ENCODE peak calls at places on chromosomes 4 and X, in nine cellular contexts. R, Q, U, L, B, M, J, Z and K are unnamed samples.
A peak's percentile ranks its signal among the peaks of the same experiment; 100 is the strongest.

GRCh38 chrX:133437356-133437755 is 22.1 kb upstream of the GPC4 start:
- DNase-seq in L (no peak), Q (no peak), Z (no peak), R (no peak), U (no peak), M (no peak), J (no peak), B (no peak), K (no peak)

GRCh38 chr4:152165146-152165545 is 370.7 kb downstream of the FBXW7 start:
- DNase-seq in J (no peak), Q (no peak), Z (no peak), M (no peak), L (peak; percentile 4), U (no peak), R (no peak), B (no peak), K (no peak)

GRCh38 chrX:43676960-43677582 is 21.0 kb downstream of the MAOA start:
- DNase-seq in U (no peak), Q (no peak), Z (no peak), J (no peak), B (no peak), M (no peak), L (peak; percentile 76), R (no peak), K (no peak)

GRCh38 chr4:8235686-8236085 is 33.9 kb upstream of the HTRA3 start:
- DNase-seq in R (no peak), U (no peak), L (no peak), Z (no peak), M (no peak), J (no peak), B (no peak), Q (no peak), K (no peak)

GRCh38 chr4:136643416-136643815 is 888.9 kb downstream of the PCDH18 start:
- DNase-seq in B (no peak), L (no peak), Z (no peak), R (no peak), U (no peak), J (no peak), M (no peak), Q (peak; percentile 1), K (no peak)

GRCh38 chrX:1336331-1337143 is at the start of gene IL3RA:
- DNase-seq in B (no peak), U (no peak), R (no peak), M (no peak), Z (no peak), L (peak; percentile 29), J (no peak), Q (no peak), K (no peak)

GRCh38 chr4:118313098-118313497 is 39.7 kb downstream of the PRSS12 start:
- DNase-seq in Q (peak; percentile 77), L (no peak), U (no peak), M (no peak), J (no peak), B (no peak), R (no peak), Z (no peak), K (no peak)

GRCh38 chr4:52864816-52865215 is 2.7 kb downstream of the RASL11B start:
- DNase-seq in L (peak; percentile 82), Q (no peak), R (no peak), M (no peak), Z (peak; percentile 39), B (no peak), U (no peak), J (no peak), K (no peak)

GRCh38 chrX:74613350-74614192 is 853 bp downstream of the RLIM start:
- DNase-seq in Q (peak; percentile 49), B (no peak), R (no peak), L (peak; percentile 52), J (peak; percentile 32), Z (peak; percentile 26), U (no peak), M (no peak), K (no peak)

GRCh38 chrX:48960291-48960690 is 2.9 kb upstream of the OTUD5 start:
- DNase-seq in L (no peak), Z (no peak), M (no peak), J (no peak), U (no peak), B (no peak), Q (no peak), R (no peak), K (no peak)

GRCh38 chrX:69065451-69065850 is 99.8 kb downstream of the PJA1 start:
- DNase-seq in M (no peak), B (no peak), R (no peak), U (peak; percentile 4), L (no peak), Z (peak; percentile 7), Q (no peak), J (no peak), K (no peak)

GRCh38 chrX:108245462-108245861 is 153.9 kb downstream of the ATG4A start:
- DNase-seq in B (no peak), R (no peak), Q (no peak), J (no peak), L (no peak), M (no peak), Z (no peak), U (peak; percentile 15), K (no peak)

GRCh38 chrX:118480172-118480571 is 15.4 kb upstream of the DOCK11 start:
- DNase-seq in L (no peak), Q (no peak), M (no peak), J (no peak), Z (no peak), B (no peak), R (no peak), U (no peak), K (no peak)

GRCh38 chr4:94472056-94472826 is 20.5 kb downstream of the PDLIM5 start:
- DNase-seq in J (no peak), B (no peak), Z (no peak), U (no peak), Q (peak; percentile 44), M (no peak), R (no peak), L (peak; percentile 82), K (no peak)

GRCh38 chrX:71941145-71941544 is 30.5 kb downstream of the NHSL2 start:
- DNase-seq in R (no peak), B (no peak), M (no peak), L (no peak), Q (no peak), J (no peak), U (no peak), Z (no peak), K (no peak)

GRCh38 chr4:14864365-14864762 is 137.9 kb upstream of the CPEB2 start:
- DNase-seq in U (no peak), B (no peak), R (no peak), Z (no peak), M (no peak), Q (no peak), J (no peak), L (no peak), K (no peak)

GRCh38 chrX:39903937-39904336 is 193.8 kb downstream of the BCOR start:
- DNase-seq in R (peak; percentile 38), B (no peak), J (no peak), Q (no peak), L (peak; percentile 28), M (no peak), U (no peak), Z (no peak), K (no peak)

GRCh38 chrX:71159335-71159734 is 14.7 kb downstream of the NLGN3 start:
- DNase-seq in J (no peak), Q (no peak), R (no peak), B (no peak), Z (no peak), U (no peak), L (no peak), M (no peak), K (no peak)